ENCODE peak calls at places on chromosomes 7 and 10, in seven cellular contexts. R is endodermal cell, H is upper lobe of right lung, G is lower lobe of right lung, P is osteoblast, N is cardiac muscle cell, L is HCT116. K is an unnamed sample.
A peak's percentile ranks its signal among the peaks of the same experiment; 100 is the strongest.

GRCh38 chr7:12322287-12322902 is 81.3 kb downstream of the VWDE start:
- DNase-seq in R (no peak), H (no peak), G (no peak), P (no peak), N (no peak), L (peak; percentile 26), K (peak; percentile 65)

GRCh38 chr7:39085590-39086049 is 107.9 kb downstream of the POU6F2 start:
- DNase-seq in R (peak; percentile 55), H (no peak), G (no peak), P (no peak), N (peak; percentile 67), L (no peak), K (no peak)

GRCh38 chr10:35564276-35564982 is 40.7 kb upstream of the GJD4 start:
- DNase-seq in R (no peak), H (no peak), G (no peak), P (no peak), N (no peak), L (no peak), K (peak; percentile 66)

GRCh38 chr7:70736715-70737460 is 395.1 kb upstream of the GALNT17 start:
- DNase-seq in R (no peak), H (no peak), G (no peak), P (no peak), N (no peak), L (no peak), K (no peak)

GRCh38 chr7:7772385-7772784 is 54.0 kb upstream of the RPA3 start:
- DNase-seq in R (no peak), H (no peak), G (no peak), P (no peak), N (no peak), L (no peak), K (no peak)

GRCh38 chr10:114526497-114527238 is 122.4 kb upstream of the AFAP1L2 start:
- DNase-seq in R (peak; percentile 95), H (peak; percentile 81), G (peak; percentile 77), P (peak; percentile 87), N (peak; percentile 86), L (peak; percentile 95), K (peak; percentile 97)

GRCh38 chr7:121447191-121447920 is 51.2 kb upstream of the FAM3C start:
- DNase-seq in R (no peak), H (no peak), G (no peak), P (no peak), N (no peak), L (no peak), K (no peak)

GRCh38 chr7:117715784-117716445 is 157.3 kb downstream of the CTTNBP2 start:
- DNase-seq in R (peak; percentile 75), H (no peak), G (no peak), P (no peak), N (peak; percentile 68), L (peak; percentile 26), K (peak; percentile 81)

GRCh38 chr10:11295492-11295891 is 277.8 kb downstream of the CELF2 start:
- DNase-seq in R (no peak), H (no peak), G (no peak), P (no peak), N (no peak), L (no peak), K (no peak)

GRCh38 chr10:33377658-33378025 is 43.2 kb upstream of the NRP1 start:
- DNase-seq in R (no peak), H (no peak), G (no peak), P (no peak), N (no peak), L (peak; percentile 10), K (no peak)

GRCh38 chr7:23462846-23463245 is 7.4 kb downstream of the IGF2BP3 start:
- DNase-seq in R (no peak), H (no peak), G (no peak), P (peak; percentile 81), N (peak; percentile 73), L (no peak), K (no peak)

GRCh38 chr10:102085336-102085735 is 20.2 kb downstream of the HPS6 start:
- DNase-seq in R (no peak), H (no peak), G (no peak), P (no peak), N (no peak), L (no peak), K (no peak)

GRCh38 chr7:106152313-106152665 is 40.2 kb upstream of the SYPL1 start:
- DNase-seq in R (peak; percentile 28), H (no peak), G (no peak), P (no peak), N (peak; percentile 14), L (no peak), K (no peak)

GRCh38 chr7:45892407-45893035 is 4.2 kb downstream of the IGFBP1 start:
- DNase-seq in R (no peak), H (no peak), G (no peak), P (no peak), N (no peak), L (no peak), K (no peak)

GRCh38 chr10:9018161-9018843 is 963.8 kb downstream of the GATA3 start:
- DNase-seq in R (no peak), H (no peak), G (no peak), P (no peak), N (no peak), L (no peak), K (no peak)

GRCh38 chr10:73253226-73253557 is 748 bp upstream of the MRPS16 start:
- DNase-seq in R (no peak), H (no peak), G (no peak), P (no peak), N (no peak), L (no peak), K (peak; percentile 50)

GRCh38 chr7:112112822-112113255 is 93.4 kb downstream of the DOCK4 start:
- DNase-seq in R (no peak), H (no peak), G (no peak), P (peak; percentile 83), N (no peak), L (no peak), K (no peak)

GRCh38 chr10:73956476-73957338 is 41.2 kb upstream of the VCL start:
- DNase-seq in R (no peak), H (no peak), G (no peak), P (peak; percentile 83), N (peak; percentile 34), L (no peak), K (peak; percentile 71)

GRCh38 chr7:25821225-25821624 is 330.8 kb upstream of the NFE2L3 start:
- DNase-seq in R (no peak), H (no peak), G (no peak), P (no peak), N (no peak), L (no peak), K (peak; percentile 90)

GRCh38 chr10:4676566-4676965 is 149.4 kb upstream of the AKR1E2 start:
- DNase-seq in R (no peak), H (no peak), G (no peak), P (no peak), N (no peak), L (no peak), K (no peak)

GRCh38 chr10:29712108-29712507 is 77.3 kb upstream of the SVIL start:
- DNase-seq in R (peak; percentile 78), H (no peak), G (no peak), P (no peak), N (peak; percentile 76), L (no peak), K (peak; percentile 71)

GRCh38 chr7:149126662-149127321 is 668 bp upstream of the ZNF425 start:
- DNase-seq in R (peak; percentile 79), H (peak; percentile 90), G (peak; percentile 82), P (no peak), N (peak; percentile 35), L (no peak), K (peak; percentile 81)

GRCh38 chr7:117941138-117941810 is 68.0 kb upstream of the CTTNBP2 start:
- DNase-seq in R (no peak), H (no peak), G (no peak), P (no peak), N (no peak), L (no peak), K (no peak)

GRCh38 chr10:128178319-128178937 is 52.2 kb upstream of the MKI67 start:
- DNase-seq in R (peak; percentile 88), H (no peak), G (no peak), P (no peak), N (peak; percentile 38), L (peak; percentile 41), K (peak; percentile 77)

GRCh38 chr7:144415858-144416257 is 12.4 kb upstream of the NOBOX start:
- DNase-seq in R (no peak), H (no peak), G (no peak), P (no peak), N (no peak), L (no peak), K (no peak)

DNA sequence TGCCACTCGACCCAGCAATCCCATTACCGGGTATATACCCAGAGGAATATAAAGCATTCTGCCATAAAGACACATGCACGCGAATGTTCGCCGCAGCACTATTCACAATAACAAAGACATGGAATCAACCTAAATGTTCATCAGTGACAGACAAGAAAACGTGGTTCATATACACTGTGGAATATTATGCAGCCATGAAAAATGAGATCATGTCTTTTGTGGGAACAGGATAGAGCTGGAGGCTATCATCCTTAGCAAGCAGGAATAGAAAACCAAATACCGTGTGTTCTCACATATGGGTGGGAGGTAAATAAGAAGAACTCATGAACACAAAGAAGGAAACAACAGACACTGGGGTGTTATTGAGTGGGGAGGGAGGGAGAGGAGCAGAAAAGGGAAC is 84.7 kb downstream of the SLC16A9 start:
- DNase-seq in R (no peak), H (no peak), G (no peak), P (no peak), N (no peak), L (no peak), K (no peak)
- H3K27ac ChIP-seq in R (no peak overlapping the region), H (no peak overlapping the region), G (no peak overlapping the region), P (no peak overlapping the region), N (no peak overlapping the region), L (no peak overlapping the region), K (no peak overlapping the region)

GRCh38 chr7:80804581-80804980 is 114.3 kb downstream of the SEMA3C start:
- DNase-seq in R (no peak), H (no peak), G (no peak), P (no peak), N (no peak), L (no peak), K (no peak)
- H3K27ac ChIP-seq in R (no peak overlapping the region), H (no peak overlapping the region), G (no peak overlapping the region), P (no peak overlapping the region), N (no peak overlapping the region), L (no peak overlapping the region), K (no peak overlapping the region)

GRCh38 chr10:84432891-84433290 is 104.5 kb downstream of the CCSER2 start:
- DNase-seq in R (no peak), H (no peak), G (no peak), P (no peak), N (no peak), L (no peak), K (no peak)

GRCh38 chr10:84427903-84428650 is 99.7 kb downstream of the CCSER2 start:
- DNase-seq in R (no peak), H (no peak), G (no peak), P (peak; percentile 39), N (no peak), L (no peak), K (no peak)

GRCh38 chr10:84424731-84425165 is 96.4 kb downstream of the CCSER2 start:
- DNase-seq in R (peak; percentile 48), H (peak; percentile 79), G (peak; percentile 80), P (peak; percentile 43), N (peak; percentile 70), L (peak; percentile 36), K (no peak)

GRCh38 chr10:84428711-84429110 is 100.3 kb downstream of the CCSER2 start:
- DNase-seq in R (no peak), H (no peak), G (no peak), P (no peak), N (no peak), L (no peak), K (no peak)

GRCh38 chr10:84429926-84430520 is 101.6 kb downstream of the CCSER2 start:
- DNase-seq in R (peak; percentile 94), H (no peak), G (peak; percentile 67), P (no peak), N (peak; percentile 41), L (peak; percentile 61), K (peak; percentile 79)
- H3K27ac ChIP-seq in R (no peak overlapping the region), H (no peak overlapping the region), G (no peak overlapping the region), P (no peak overlapping the region), N (no peak overlapping the region), L (no peak overlapping the region), K (no peak overlapping the region)

GRCh38 chr7:30149640-30150272 is 15.0 kb downstream of the MTURN start:
- DNase-seq in R (no peak), H (no peak), G (no peak), P (no peak), N (no peak), L (no peak), K (no peak)
- H3K27ac ChIP-seq in R (no peak overlapping the region), H (peak overlapping the region; percentile 45), G (peak overlapping the region; percentile 73), P (no peak overlapping the region), N (no peak overlapping the region), L (no peak overlapping the region), K (no peak overlapping the region)